ENCODE peak calls at places on chromosome 18, in eight cellular contexts. Z is GM23338, T is stomach, S is HL-60, C is transverse colon, B is GM12878, V is breast epithelium, O is HCT116. X is an unnamed sample.

GRCh38 chr18:41268271-41268670 is 686.8 kb upstream of the PIK3C3 start:
- DNase-seq in O (no peak), T (no peak), Z (no peak), C (no peak), B (no peak), S (no peak), V (no peak), X (no peak)

GRCh38 chr18:56443508-56443907 is 194.9 kb downstream of the TXNL1 start:
- DNase-seq in O (no peak), T (no peak), Z (no peak), V (no peak), B (no peak), S (peak; percentile 18), C (no peak), X (no peak)

GRCh38 chr18:22214731-22215528 is 45.5 kb downstream of the GATA6 start:
- DNase-seq in C (no peak), B (no peak), Z (no peak), T (no peak), O (no peak), S (no peak), V (no peak), X (no peak)

GRCh38 chr18:33495278-33495677 is 54.8 kb upstream of the CCDC178 start:
- DNase-seq in Z (peak; percentile 82), V (no peak), T (no peak), S (no peak), C (no peak), B (peak; percentile 2), O (no peak), X (no peak)

GRCh38 chr18:49726564-49726963 is 86.8 kb downstream of the ACAA2 start:
- DNase-seq in T (no peak), Z (no peak), O (no peak), B (no peak), C (no peak), S (no peak), V (no peak), X (no peak)

GRCh38 chr18:73563345-73563744 is 584.3 kb downstream of the FBXO15 start:
- DNase-seq in B (no peak), V (no peak), S (no peak), C (no peak), Z (no peak), O (no peak), T (no peak), X (no peak)

GRCh38 chr18:6624271-6624670 is 105.2 kb upstream of the ARHGAP28 start:
- DNase-seq in C (no peak), T (no peak), Z (no peak), V (no peak), B (no peak), O (no peak), S (no peak), X (no peak)

GRCh38 chr18:50819027-50819726 is 639 bp downstream of the MRO start:
- DNase-seq in O (no peak), C (peak; percentile 59), T (peak; percentile 63), S (no peak), Z (peak; percentile 90), V (no peak), B (no peak), X (no peak)

GRCh38 chr18:67997496-67997895 is 481.0 kb upstream of the DSEL start:
- DNase-seq in Z (no peak), V (no peak), C (no peak), T (no peak), S (no peak), B (no peak), O (no peak), X (no peak)

GRCh38 chr18:79489048-79489899 is 93.5 kb downstream of the NFATC1 start:
- DNase-seq in C (no peak), B (no peak), V (no peak), O (no peak), S (no peak), Z (no peak), T (no peak), X (no peak)

GRCh38 chr18:11980148-11980554 is 1.2 kb upstream of the IMPA2 start:
- DNase-seq in S (no peak), O (no peak), V (no peak), C (no peak), B (no peak), Z (no peak), T (no peak), X (no peak)

GRCh38 chr18:58046087-58046793 is 2.2 kb downstream of the NEDD4L start:
- DNase-seq in T (no peak), V (no peak), S (no peak), Z (peak; percentile 65), B (no peak), C (no peak), O (no peak), X (no peak)

GRCh38 chr18:70663141-70663540 is 374.3 kb downstream of the SOCS6 start:
- DNase-seq in V (no peak), B (no peak), S (no peak), Z (no peak), T (no peak), C (no peak), O (no peak), X (no peak)

GRCh38 chr18:68607852-68608251 is 107.1 kb downstream of the TMX3 start:
- DNase-seq in O (no peak), S (no peak), B (no peak), Z (no peak), V (no peak), C (no peak), T (no peak), X (no peak)

GRCh38 chr18:52367962-52368745 is 28.2 kb downstream of the DCC start:
- DNase-seq in V (no peak), T (no peak), B (no peak), Z (no peak), C (no peak), O (no peak), S (no peak), X (no peak)

GRCh38 chr18:77106331-77106730 is 26.3 kb downstream of the MBP start:
- DNase-seq in O (no peak), S (peak; percentile 95), V (no peak), T (no peak), Z (no peak), B (no peak), C (no peak), X (no peak)

GRCh38 chr18:30623401-30624065 is 419.0 kb downstream of the DSC3 start:
- DNase-seq in V (no peak), Z (no peak), S (no peak), T (no peak), C (no peak), O (no peak), B (no peak), X (no peak)

GRCh38 chr18:75408554-75409506 is 18.7 kb downstream of the SMIM21 start:
- DNase-seq in V (no peak), O (peak; percentile 98), T (no peak), S (no peak), B (no peak), Z (no peak), C (no peak), X (no peak)

GRCh38 chr18:10134204-10134603 is 220.4 kb downstream of the VAPA start:
- DNase-seq in T (no peak), C (no peak), B (no peak), S (no peak), V (no peak), Z (no peak), O (no peak), X (no peak)

GRCh38 chr18:9852266-9853081 is 33.3 kb upstream of the TXNDC2 start:
- DNase-seq in B (no peak), C (no peak), O (no peak), S (no peak), Z (no peak), T (no peak), V (no peak), X (no peak)

GRCh38 chr18:48786621-48787522 is 163.9 kb downstream of the SMAD7 start:
- DNase-seq in B (no peak), V (no peak), Z (no peak), T (no peak), S (no peak), C (no peak), O (no peak), X (no peak)

GRCh38 chr18:58135170-58135569 is 91.1 kb downstream of the NEDD4L start:
- DNase-seq in S (no peak), C (peak; percentile 4), B (peak; percentile 52), O (no peak), T (no peak), V (no peak), Z (no peak), X (no peak)

GRCh38 chr18:3530807-3531206 is 80.8 kb downstream of the TGIF1 start:
- DNase-seq in B (no peak), T (no peak), S (no peak), O (no peak), V (no peak), C (no peak), Z (no peak), X (no peak)
- H3K4me3 ChIP-seq in B (no peak overlapping the region), T (no peak overlapping the region), S (no peak overlapping the region), O (no peak overlapping the region), V (no peak overlapping the region), C (no peak overlapping the region), Z (no peak overlapping the region), X (no peak overlapping the region)

GRCh38 chr18:8426401-8426800 is 182.8 kb upstream of the RAB12 start:
- DNase-seq in S (no peak), T (no peak), C (no peak), O (peak; percentile 16), B (no peak), V (no peak), Z (peak; percentile 70), X (no peak)
- TF ChIP-seq CTCF in S (peak; percentile 32), T (no peak), C (no peak), O (peak; percentile 70), B (no peak), V (no peak), Z (peak; percentile 72), X (no peak)

GRCh38 chr18:55322176-55322735 is 265.7 kb downstream of the TCF4 start:
- DNase-seq in T (peak; percentile 49), Z (peak; percentile 85), B (peak; percentile 74), V (peak; percentile 48), C (peak; percentile 75), S (peak; percentile 25), O (no peak), X (no peak)
- TF ChIP-seq POLR2AphosphoS5 in T (peak; percentile 38), Z (peak; percentile 20), B (no peak), V (peak; percentile 52), C (peak; percentile 68), S (no peak), O (no peak), X (peak; percentile 64)

GRCh38 chr18:46010676-46011075 is 43.5 kb upstream of the EPG5 start:
- DNase-seq in S (peak; percentile 39), O (no peak), C (no peak), T (no peak), Z (no peak), V (no peak), B (no peak), X (no peak)
- H3K4me3 ChIP-seq in S (no peak overlapping the region), O (no peak overlapping the region), C (no peak overlapping the region), T (no peak overlapping the region), Z (no peak overlapping the region), V (no peak overlapping the region), B (no peak overlapping the region), X (no peak overlapping the region)

X was measured in esophagus muscularis mucosa.